ENCODE peak calls at places on chromosome 7, in six cellular contexts. T, K, P, V, Z and L are unnamed samples.

GRCh38 chr7:148402159-148402558 is 188.4 kb upstream of the C7orf33 start:
- DNase-seq in T (no peak), K (no peak), P (no peak), V (no peak), Z (no peak), L (no peak)

GRCh38 chr7:1377111-1377909 is 82.0 kb downstream of the MICALL2 start:
- DNase-seq in T (no peak), K (no peak), P (no peak), V (no peak), Z (no peak), L (no peak)

GRCh38 chr7:50368366-50368765 is 63.9 kb downstream of the IKZF1 start:
- DNase-seq in T (no peak), K (no peak), P (no peak), V (no peak), Z (no peak), L (no peak)

GRCh38 chr7:22997871-22998515 is 15.9 kb downstream of the HYCC1 start:
- DNase-seq in T (no peak), K (no peak), P (no peak), V (no peak), Z (no peak), L (no peak)

GRCh38 chr7:40717242-40717641 is 582.4 kb downstream of the SUGCT start:
- DNase-seq in T (peak; percentile 81), K (peak; percentile 36), P (peak; percentile 96), V (peak; percentile 85), Z (peak; percentile 93), L (peak; percentile 62)

GRCh38 chr7:157670490-157671357 is 333.9 kb downstream of the DNAJB6 start:
- DNase-seq in T (no peak), K (peak; percentile 44), P (peak; percentile 12), V (no peak), Z (peak; percentile 37), L (no peak)

GRCh38 chr7:20896996-20897395 is 110.3 kb upstream of the SP8 start:
- DNase-seq in T (no peak), K (no peak), P (no peak), V (no peak), Z (no peak), L (no peak)

GRCh38 chr7:85423209-85423895 is 236.5 kb upstream of the SEMA3D start:
- DNase-seq in T (no peak), K (no peak), P (no peak), V (no peak), Z (no peak), L (no peak)

GRCh38 chr7:79241288-79242055 is 212.0 kb downstream of the MAGI2 start:
- DNase-seq in T (peak; percentile 82), K (no peak), P (no peak), V (peak; percentile 57), Z (no peak), L (no peak)

GRCh38 chr7:36686499-36686898 is 37.8 kb downstream of the AOAH start:
- DNase-seq in T (peak; percentile 41), K (no peak), P (no peak), V (peak; percentile 11), Z (peak; percentile 11), L (no peak)

GRCh38 chr7:1017586-1018333 is 26.6 kb upstream of the GPR146 start:
- DNase-seq in T (no peak), K (no peak), P (no peak), V (no peak), Z (no peak), L (no peak)

GRCh38 chr7:26629696-26630095 is 234.7 kb downstream of the SKAP2 start:
- DNase-seq in T (no peak), K (no peak), P (no peak), V (peak; percentile 12), Z (no peak), L (no peak)

GRCh38 chr7:111292026-111292430 is 201.1 kb downstream of the LRRN3 start:
- DNase-seq in T (peak; percentile 24), K (no peak), P (no peak), V (no peak), Z (no peak), L (no peak)

GRCh38 chr7:127863082-127863481 is 168.2 kb downstream of the LRRC4 start:
- DNase-seq in T (no peak), K (no peak), P (no peak), V (no peak), Z (no peak), L (no peak)

GRCh38 chr7:122881324-122881723 is 4.9 kb downstream of the CADPS2 start:
- DNase-seq in T (no peak), K (no peak), P (no peak), V (no peak), Z (no peak), L (no peak)

GRCh38 chr7:96131525-96131924 is 190.4 kb downstream of the SLC25A13 start:
- DNase-seq in T (no peak), K (no peak), P (peak; percentile 34), V (no peak), Z (peak; percentile 57), L (no peak)

GRCh38 chr7:103636153-103636552 is 190.1 kb upstream of the SLC26A5 start:
- DNase-seq in T (peak; percentile 45), K (peak; percentile 20), P (no peak), V (peak; percentile 6), Z (peak; percentile 65), L (no peak)

GRCh38 chr7:47785923-47786556 is 162.2 kb downstream of the PKD1L1 start:
- DNase-seq in T (no peak), K (no peak), P (no peak), V (no peak), Z (no peak), L (no peak)

GRCh38 chr7:13989944-13990295 is 454 bp upstream of the ETV1 start:
- DNase-seq in T (no peak), K (no peak), P (no peak), V (no peak), Z (no peak), L (no peak)

GRCh38 chr7:63080831-63081230 is 917.8 kb upstream of the ZNF722 start:
- DNase-seq in T (no peak), K (no peak), P (no peak), V (no peak), Z (no peak), L (no peak)

GRCh38 chr7:133452611-133453010 is 199.7 kb downstream of the EXOC4 start:
- DNase-seq in T (peak; percentile 39), K (no peak), P (no peak), V (no peak), Z (no peak), L (no peak)

GRCh38 chr7:31129067-31129466 is 77.0 kb downstream of the ADCYAP1R1 start:
- DNase-seq in T (no peak), K (no peak), P (no peak), V (no peak), Z (peak; percentile 32), L (no peak)

GRCh38 chr7:148993193-148993592 is 35.1 kb downstream of the PDIA4 start:
- DNase-seq in T (no peak), K (no peak), P (no peak), V (no peak), Z (no peak), L (no peak)

GRCh38 chr7:32525839-32526238 is 30.6 kb downstream of the AVL9 start:
- DNase-seq in T (no peak), K (no peak), P (no peak), V (no peak), Z (peak; percentile 11), L (no peak)

GRCh38 chr7:32518534-32519140 is 23.3 kb downstream of the AVL9 start:
- DNase-seq in T (peak; percentile 71), K (peak; percentile 51), P (no peak), V (peak; percentile 62), Z (peak; percentile 94), L (no peak)

GRCh38 chr7:32524631-32525030 is 29.3 kb downstream of the AVL9 start:
- DNase-seq in T (no peak), K (no peak), P (no peak), V (no peak), Z (no peak), L (no peak)

GRCh38 chr7:32519763-32520162 is 24.5 kb downstream of the AVL9 start:
- DNase-seq in T (no peak), K (no peak), P (no peak), V (no peak), Z (no peak), L (no peak)

GRCh38 chr7:32522746-32523145 is 27.5 kb downstream of the AVL9 start:
- DNase-seq in T (no peak), K (no peak), P (no peak), V (no peak), Z (no peak), L (no peak)
- H2BK15ac ChIP-seq in T (no peak overlapping the region), K (no peak overlapping the region), P (no peak overlapping the region), V (no peak overlapping the region), Z (no peak overlapping the region), L (no peak overlapping the region)

DNA sequence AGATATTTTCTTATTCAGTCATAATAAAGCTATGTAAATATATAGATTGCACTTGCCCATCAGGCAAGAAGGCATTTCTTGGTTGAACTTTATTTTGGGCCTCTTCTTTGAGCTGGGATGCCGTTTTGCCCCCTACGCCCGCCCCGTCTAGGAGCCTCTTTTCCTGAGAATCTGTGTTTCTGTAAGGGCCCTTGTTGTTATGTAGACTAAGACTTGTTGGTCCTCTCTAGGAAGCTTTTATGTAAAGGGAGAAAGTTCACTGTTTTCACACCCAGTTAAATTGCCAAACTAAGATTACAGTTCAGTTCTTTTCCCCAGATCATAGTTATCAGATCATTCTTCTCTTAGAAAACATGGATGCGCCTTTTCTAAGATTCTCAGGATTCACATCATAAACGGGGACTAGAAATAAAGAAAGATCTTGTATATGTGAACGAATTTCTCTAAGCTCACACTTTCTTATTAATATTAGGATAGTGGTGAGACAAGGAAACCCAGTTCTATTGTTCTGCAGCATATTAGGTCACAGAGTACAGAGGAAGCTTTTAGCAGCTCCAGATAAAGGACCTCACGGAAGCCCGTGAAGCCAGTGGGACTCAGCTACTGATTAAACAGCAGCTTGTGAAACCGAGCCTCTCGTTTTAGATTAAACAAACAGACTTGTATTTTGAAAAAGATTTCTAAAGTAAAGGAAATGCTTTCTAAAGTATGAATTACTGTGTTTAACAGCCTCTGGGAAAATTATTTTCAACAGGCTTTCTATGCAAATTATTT is 3.8 kb downstream of the LMTK2 start:
- DNase-seq in T (peak; percentile 9), K (no peak), P (no peak), V (no peak), Z (peak; percentile 67), L (no peak)
- H2BK15ac ChIP-seq in T (no peak overlapping the region), K (no peak overlapping the region), P (no peak overlapping the region), V (no peak overlapping the region), Z (no peak overlapping the region), L (no peak overlapping the region)

GRCh38 chr7:100360102-100360607 is 2.2 kb downstream of the PILRB start:
- DNase-seq in T (no peak), K (no peak), P (no peak), V (no peak), Z (no peak), L (no peak)

GRCh38 chr7:100356416-100357068 is 1.4 kb upstream of the PILRB start:
- DNase-seq in T (no peak), K (no peak), P (no peak), V (no peak), Z (no peak), L (no peak)

GRCh38 chr7:100358857-100359212 is 918 bp downstream of the PILRB start:
- DNase-seq in T (no peak), K (no peak), P (no peak), V (no peak), Z (no peak), L (no peak)

GRCh38 chr7:100357131-100357561 is 771 bp upstream of the PILRB start:
- DNase-seq in T (no peak), K (no peak), P (no peak), V (no peak), Z (no peak), L (no peak)

GRCh38 chr7:100358027-100358856 is at the start of gene PILRB:
- DNase-seq in T (no peak), K (no peak), P (no peak), V (no peak), Z (no peak), L (no peak)
- H2BK15ac ChIP-seq in T (no peak within 1 kb of the TSS), K (no peak within 1 kb of the TSS), P (no peak within 1 kb of the TSS), V (no peak within 1 kb of the TSS), Z (no peak within 1 kb of the TSS), L (no peak within 1 kb of the TSS)

GRCh38 chr7:151963895-151964870 is 7.9 kb downstream of the GALNTL5 start:
- DNase-seq in T (no peak), K (no peak), P (no peak), V (no peak), Z (no peak), L (peak; percentile 20)
- H2BK15ac ChIP-seq in T (no peak overlapping the region), K (no peak overlapping the region), P (no peak overlapping the region), V (no peak overlapping the region), Z (no peak overlapping the region), L (no peak overlapping the region)